ENCODE peak calls at places on chromosomes 16 and 17, in eight cellular contexts. V, K, B, P, C, E, U and I are unnamed samples.

GRCh38 chr17:76643553-76644148 is at the start of gene ST6GALNAC1:
- DNase-seq in V (peak), K (no peak), B (no peak), P (no peak), C (no peak), E (no peak), U (no peak), I (no peak)

GRCh38 chr16:4709481-4709880 is 16.1 kb downstream of the NUDT16L1 start:
- DNase-seq in V (no peak), K (no peak), B (no peak), P (no peak), C (no peak), E (no peak), U (no peak), I (no peak)

GRCh38 chr17:49361129-49361901 is 735 bp downstream of the ZNF652 start:
- DNase-seq in V (peak), K (no peak), B (no peak), P (no peak), C (no peak), E (no peak), U (peak), I (peak)

GRCh38 chr16:50268352-50268751 is 2.0 kb downstream of the ADCY7 start:
- DNase-seq in V (no peak), K (no peak), B (no peak), P (no peak), C (no peak), E (no peak), U (no peak), I (no peak)

GRCh38 chr17:16906670-16907069 is 65.2 kb downstream of the TNFRSF13B start:
- DNase-seq in V (no peak), K (no peak), B (no peak), P (no peak), C (peak), E (no peak), U (no peak), I (no peak)

GRCh38 chr16:12497558-12497957 is 306.1 kb downstream of the CPPED1 start:
- DNase-seq in V (no peak), K (no peak), B (no peak), P (no peak), C (no peak), E (no peak), U (no peak), I (no peak)

GRCh38 chr17:4591529-4591928 is 7.2 kb downstream of the SMTNL2 start:
- DNase-seq in V (peak), K (no peak), B (no peak), P (peak), C (peak), E (no peak), U (no peak), I (no peak)

GRCh38 chr17:32258383-32259121 is 7.1 kb upstream of the RHBDL3 start:
- DNase-seq in V (no peak), K (no peak), B (no peak), P (no peak), C (no peak), E (no peak), U (no peak), I (no peak)

GRCh38 chr17:80774643-80775281 is 216.9 kb upstream of the CHMP6 start:
- DNase-seq in V (no peak), K (no peak), B (peak), P (no peak), C (no peak), E (no peak), U (no peak), I (no peak)